ENCODE peak calls at places on chromosomes 7 and 10, in eight cellular contexts. X is A549, R is IMR-90, S is HCT116, Q is spleen, W is ovary, Y is uterus, E is lower leg skin. N is an unnamed sample.
A peak's percentile ranks its signal among the peaks of the same experiment; 100 is the strongest.

GRCh38 chr7:1027285-1028043 is 16.9 kb upstream of the GPR146 start:
- DNase-seq in X (peak; percentile 31), R (peak; percentile 42), S (no peak), Q (peak; percentile 86), W (peak; percentile 60), Y (no peak), E (no peak), N (no peak)

GRCh38 chr10:131354380-131354779 is 42.9 kb upstream of the TCERG1L start:
- DNase-seq in X (no peak), R (no peak), S (no peak), Q (no peak), W (no peak), Y (no peak), E (no peak), N (no peak)

GRCh38 chr10:122530177-122530576 is 30.4 kb upstream of the DMBT1 start:
- DNase-seq in X (no peak), R (no peak), S (no peak), Q (no peak), W (no peak), Y (peak; percentile 50), E (peak; percentile 83), N (no peak)

GRCh38 chr10:15877836-15878576 is 17.7 kb upstream of the MINDY3 start:
- DNase-seq in X (no peak), R (no peak), S (no peak), Q (no peak), W (no peak), Y (no peak), E (no peak), N (no peak)

GRCh38 chr10:72260588-72261322 is 13.0 kb upstream of the DDIT4 start:
- DNase-seq in X (peak; percentile 99), R (peak; percentile 62), S (no peak), Q (peak; percentile 97), W (peak; percentile 95), Y (peak; percentile 90), E (peak; percentile 96), N (peak; percentile 92)

GRCh38 chr7:94355389-94355788 is 39.3 kb upstream of the COL1A2 start:
- DNase-seq in X (no peak), R (peak; percentile 49), S (no peak), Q (no peak), W (no peak), Y (no peak), E (no peak), N (no peak)

GRCh38 chr7:44973610-44974401 is 5.0 kb downstream of the MYO1G start:
- DNase-seq in X (peak; percentile 35), R (no peak), S (no peak), Q (no peak), W (peak; percentile 3), Y (no peak), E (no peak), N (no peak)

GRCh38 chr7:118372530-118372929 is 148.0 kb downstream of the ANKRD7 start:
- DNase-seq in X (no peak), R (no peak), S (no peak), Q (no peak), W (no peak), Y (no peak), E (no peak), N (no peak)

GRCh38 chr10:63120554-63120953 is 12.6 kb upstream of the NRBF2 start:
- DNase-seq in X (no peak), R (peak; percentile 90), S (no peak), Q (no peak), W (no peak), Y (no peak), E (peak; percentile 66), N (no peak)

GRCh38 chr10:44628921-44629320 is 244.0 kb upstream of the CXCL12 start:
- DNase-seq in X (peak; percentile 56), R (peak; percentile 86), S (no peak), Q (no peak), W (no peak), Y (no peak), E (no peak), N (no peak)

GRCh38 chr7:5420108-5420840 is 3.4 kb downstream of the TNRC18 start:
- DNase-seq in X (no peak), R (no peak), S (no peak), Q (peak; percentile 87), W (no peak), Y (no peak), E (peak; percentile 89), N (no peak)

GRCh38 chr7:156071612-156072011 is 259.3 kb upstream of the SHH start:
- DNase-seq in X (no peak), R (no peak), S (no peak), Q (no peak), W (no peak), Y (no peak), E (no peak), N (no peak)

GRCh38 chr10:89115876-89116627 is 91.1 kb downstream of the CH25H start:
- DNase-seq in X (peak; percentile 9), R (peak; percentile 58), S (peak; percentile 40), Q (no peak), W (no peak), Y (no peak), E (no peak), N (peak; percentile 56)

GRCh38 chr10:133415752-133416151 is 8.7 kb downstream of the SPRN start:
- DNase-seq in X (no peak), R (no peak), S (no peak), Q (peak; percentile 66), W (no peak), Y (no peak), E (no peak), N (no peak)
- TF ChIP-seq POLR2A in X (no peak), R (no peak), S (no peak), Q (no peak), W (no peak), Y (no peak), E (no peak), N (no peak)

DNA sequence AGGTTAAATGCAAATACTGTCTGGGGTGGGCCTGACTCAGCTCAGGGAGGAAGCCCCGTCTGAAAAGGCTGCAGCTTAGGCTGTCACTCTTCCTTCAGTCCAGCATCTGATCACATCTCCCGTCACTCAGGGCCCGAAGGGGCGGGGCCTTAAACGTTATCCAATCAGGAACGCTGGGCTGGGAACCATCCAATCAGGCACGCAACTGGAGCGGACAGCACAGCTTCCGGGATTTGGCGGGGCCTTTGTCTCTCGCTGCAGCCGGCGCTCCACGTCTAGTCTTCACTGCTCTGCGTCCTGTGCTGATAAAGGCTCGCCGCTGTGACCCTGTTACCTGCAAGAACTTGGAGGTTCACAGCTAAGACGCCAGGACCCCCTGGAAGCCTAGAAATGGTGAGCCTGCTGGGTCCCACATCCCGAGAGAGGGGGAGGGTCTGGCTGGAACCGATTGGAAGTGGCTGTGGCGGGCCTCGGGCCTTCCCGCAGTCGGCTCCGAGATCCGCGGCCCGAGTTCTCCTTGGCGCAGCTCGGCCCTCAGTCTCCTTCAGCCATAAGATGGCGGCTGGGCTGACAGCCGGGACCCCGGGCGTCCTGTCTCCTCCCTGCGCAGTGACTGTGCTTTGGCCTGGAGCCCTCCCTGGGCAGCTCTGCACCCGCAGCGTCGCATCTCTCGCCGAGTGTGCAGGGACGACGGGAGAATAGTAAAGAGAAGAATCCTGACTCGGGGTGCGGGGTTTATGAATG is at the start of gene ZNF92:
- DNase-seq in X (peak; percentile 97), R (peak; percentile 93), S (peak; percentile 96), Q (peak; percentile 97), W (peak; percentile 92), Y (peak; percentile 93), E (peak; percentile 99), N (peak; percentile 85)
- TF ChIP-seq POLR2A in X (peak; percentile 93), R (peak; percentile 89), S (peak; percentile 90), Q (peak; percentile 97), W (peak; percentile 52), Y (peak; percentile 97), E (no peak), N (peak; percentile 96)

GRCh38 chr7:130943981-130944380 is 210.0 kb upstream of the KLF14 start:
- DNase-seq in X (no peak), R (peak; percentile 85), S (no peak), Q (no peak), W (no peak), Y (no peak), E (no peak), N (no peak)

GRCh38 chr7:130944997-130945396 is 211.0 kb upstream of the KLF14 start:
- DNase-seq in X (no peak), R (no peak), S (no peak), Q (no peak), W (no peak), Y (no peak), E (no peak), N (no peak)

GRCh38 chr7:130942211-130942964 is 208.4 kb upstream of the KLF14 start:
- DNase-seq in X (peak; percentile 76), R (peak; percentile 86), S (no peak), Q (no peak), W (no peak), Y (peak; percentile 86), E (no peak), N (no peak)

GRCh38 chr7:130941322-130942210 is 207.6 kb upstream of the KLF14 start:
- DNase-seq in X (peak; percentile 80), R (peak; percentile 84), S (no peak), Q (peak; percentile 83), W (peak; percentile 62), Y (peak; percentile 59), E (peak; percentile 88), N (no peak)

DNA sequence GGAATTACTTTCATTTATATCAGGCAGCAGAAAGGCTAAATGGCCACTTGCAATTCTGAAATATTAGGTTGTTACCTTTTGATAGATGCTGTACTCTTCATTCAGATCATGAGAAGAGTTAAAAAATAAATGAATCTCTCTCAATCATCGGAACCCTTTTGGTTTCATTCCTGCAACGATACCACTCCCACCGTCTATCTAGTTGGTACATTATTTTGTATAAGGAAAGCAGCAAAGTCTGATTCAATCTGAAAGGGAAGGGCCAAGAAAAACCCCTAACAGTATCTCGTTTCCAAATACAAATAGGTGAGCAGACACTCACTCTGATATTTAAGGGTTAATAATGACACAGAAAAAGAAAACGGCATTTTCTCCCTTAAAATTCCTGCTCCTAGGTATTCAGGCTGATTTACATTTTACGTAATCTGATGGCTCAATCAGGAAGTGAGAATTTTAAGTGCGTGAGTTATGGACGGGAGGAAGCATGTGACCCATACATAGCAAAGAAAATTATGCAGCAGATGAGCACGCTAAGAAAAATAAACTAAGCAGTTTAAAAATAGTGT is 209.4 kb upstream of the KLF14 start:
- DNase-seq in X (peak; percentile 77), R (peak; percentile 97), S (no peak), Q (no peak), W (no peak), Y (no peak), E (no peak), N (no peak)
- TF ChIP-seq POLR2A in X (no peak), R (no peak), S (no peak), Q (no peak), W (no peak), Y (peak; percentile 5), E (no peak), N (no peak)

GRCh38 chr10:5411941-5412276 is 448 bp upstream of the NET1 start:
- DNase-seq in X (no peak), R (no peak), S (no peak), Q (no peak), W (no peak), Y (no peak), E (no peak), N (no peak)

GRCh38 chr10:5413012-5413938 is 918 bp downstream of the NET1 start:
- DNase-seq in X (peak; percentile 47), R (peak; percentile 30), S (no peak), Q (no peak), W (no peak), Y (no peak), E (no peak), N (peak; percentile 23)

GRCh38 chr10:5406918-5407317 is 2.3 kb upstream of the TUBAL3 start:
- DNase-seq in X (no peak), R (no peak), S (no peak), Q (no peak), W (no peak), Y (no peak), E (no peak), N (no peak)

GRCh38 chr10:5416981-5417380 is 4.6 kb downstream of the NET1 start:
- DNase-seq in X (no peak), R (no peak), S (no peak), Q (no peak), W (no peak), Y (no peak), E (no peak), N (no peak)

GRCh38 chr10:5412277-5412941 is at the start of gene NET1:
- DNase-seq in X (peak; percentile 95), R (peak; percentile 81), S (peak; percentile 80), Q (peak; percentile 90), W (peak; percentile 88), Y (peak; percentile 81), E (peak; percentile 97), N (peak; percentile 70)
- TF ChIP-seq POLR2A in X (peak; percentile 22), R (no peak), S (no peak), Q (no peak), W (no peak), Y (no peak), E (no peak), N (peak; percentile 56)

N was measured in H54.